ENCODE peak calls at places on chromosomes 2 and 18, in six cellular contexts. T is ureter, C is lower lobe of right lung, B is A673, R is AG09319, A is left colon. G is an unnamed sample.
A peak's percentile ranks its signal among the peaks of the same experiment; 100 is the strongest.

GRCh38 chr18:59605633-59606192 is 91.5 kb downstream of the CCBE1 start:
- DNase-seq in T (no peak), A (no peak), C (no peak), B (no peak), R (no peak), G (no peak)

GRCh38 chr18:76465630-76466409 is 29.2 kb downstream of the ZNF516 start:
- DNase-seq in R (no peak), C (no peak), A (no peak), B (no peak), T (no peak), G (no peak)

GRCh38 chr2:20430461-20431302 is 16.2 kb upstream of the RHOB start:
- DNase-seq in C (no peak), R (no peak), B (no peak), A (no peak), T (peak; percentile 32), G (no peak)

GRCh38 chr18:845152-845819 is 33.2 kb upstream of the YES1 start:
- DNase-seq in B (peak; percentile 23), T (no peak), C (no peak), A (no peak), R (peak; percentile 80), G (peak; percentile 18)

GRCh38 chr2:169069341-169069740 is at the start of gene DHRS9:
- DNase-seq in T (no peak), R (no peak), B (peak; percentile 12), C (peak; percentile 57), A (peak; percentile 33), G (no peak)

GRCh38 chr2:128769457-128770142 is 450.9 kb upstream of the HS6ST1 start:
- DNase-seq in A (no peak), R (no peak), T (no peak), C (no peak), B (no peak), G (no peak)

GRCh38 chr2:196163285-196163684 is 8.1 kb downstream of the STK17B start:
- DNase-seq in C (no peak), T (no peak), R (no peak), B (no peak), A (no peak), G (no peak)

GRCh38 chr2:99481941-99482340 is 7.9 kb downstream of the REV1 start:
- DNase-seq in B (peak; percentile 25), T (no peak), A (peak; percentile 19), R (no peak), C (no peak), G (no peak)

G was measured in pancreas.